ENCODE peak calls at places on chromosomes 7 and 10, in six cellular contexts. N, V, R, W, O and Q are unnamed samples.

GRCh38 chr10:125064681-125065492 is 95.5 kb downstream of the CTBP2 start:
- DNase-seq in R (peak), V (no peak), W (no peak), O (peak), N (no peak), Q (peak)

GRCh38 chr7:158574308-158575036 is 13.2 kb downstream of the PTPRN2 start:
- DNase-seq in R (no peak), N (no peak), V (no peak), W (no peak), O (no peak), Q (no peak)

GRCh38 chr10:65123120-65123519 is 1601.9 kb downstream of the REEP3 start:
- DNase-seq in W (no peak), R (no peak), N (no peak), V (no peak), O (no peak), Q (no peak)

GRCh38 chr7:27155816-27156507 is 513 bp downstream of the HOXA7 start:
- DNase-seq in W (peak), R (peak), O (no peak), N (peak), V (peak), Q (no peak)

GRCh38 chr7:80183900-80184685 is 49.5 kb downstream of the GNAI1 start:
- DNase-seq in R (no peak), V (no peak), N (no peak), W (no peak), O (no peak), Q (no peak)

GRCh38 chr7:88219781-88220747 is at the start of gene SRI:
- DNase-seq in N (peak), R (peak), V (peak), W (peak), O (peak), Q (peak)

GRCh38 chr10:93334901-93335312 is 147.2 kb downstream of the MYOF start:
- DNase-seq in R (peak), N (no peak), V (no peak), O (no peak), W (no peak), Q (no peak)

GRCh38 chr7:27885652-27886051 is 145.7 kb downstream of the TAX1BP1 start:
- DNase-seq in V (no peak), R (no peak), O (no peak), W (no peak), N (no peak), Q (no peak)

GRCh38 chr7:47516985-47517590 is 64.8 kb downstream of the TNS3 start:
- DNase-seq in N (no peak), R (no peak), O (no peak), V (no peak), W (no peak), Q (peak)

GRCh38 chr7:122166708-122167107 is 22.7 kb upstream of the AASS start:
- DNase-seq in O (peak), N (no peak), W (peak), V (peak), R (peak), Q (peak)

GRCh38 chr10:124717911-124718734 is 26.1 kb downstream of the FAM53B start:
- DNase-seq in W (no peak), R (peak), V (peak), O (no peak), N (peak), Q (no peak)

GRCh38 chr10:89342219-89342966 is 14.6 kb downstream of the IFIT3 start:
- DNase-seq in N (peak), V (peak), W (peak), R (peak), O (peak), Q (peak)

GRCh38 chr7:93430917-93431588 is 143.5 kb downstream of the CALCR start:
- DNase-seq in N (no peak), R (no peak), V (no peak), O (no peak), W (no peak), Q (no peak)

GRCh38 chr7:13049946-13050345 is 362.5 kb downstream of the ARL4A start:
- DNase-seq in N (no peak), O (no peak), R (no peak), W (no peak), V (no peak), Q (no peak)

GRCh38 chr10:102676916-102677315 is 32.6 kb downstream of the TRIM8 start:
- DNase-seq in W (no peak), V (no peak), R (no peak), N (no peak), O (no peak), Q (no peak)

GRCh38 chr7:91029688-91030087 is 234.5 kb upstream of the FZD1 start:
- DNase-seq in N (no peak), W (no peak), O (no peak), R (no peak), V (no peak), Q (no peak)

GRCh38 chr10:11793762-11794479 is 29.2 kb upstream of the PROSER2 start:
- DNase-seq in R (peak), W (no peak), O (peak), V (no peak), N (no peak), Q (peak)

GRCh38 chr7:19203686-19204085 is 58.5 kb upstream of the FERD3L start:
- DNase-seq in N (no peak), V (no peak), W (no peak), O (no peak), R (no peak), Q (no peak)

GRCh38 chr7:81851413-81851812 is 81.6 kb upstream of the HGF start:
- DNase-seq in R (no peak), V (no peak), W (no peak), N (no peak), O (no peak), Q (no peak)

GRCh38 chr7:79714081-79714480 is 260.6 kb upstream of the MAGI2 start:
- DNase-seq in O (no peak), R (no peak), N (no peak), V (no peak), W (no peak), Q (peak)

GRCh38 chr10:116973371-116973905 is 31.5 kb downstream of the SHTN1 start:
- DNase-seq in V (no peak), O (no peak), R (peak), N (no peak), W (no peak), Q (no peak)

GRCh38 chr10:75845538-75845937 is 414.1 kb downstream of the LRMDA start:
- DNase-seq in O (no peak), N (no peak), R (no peak), V (no peak), W (no peak), Q (no peak)

GRCh38 chr7:16359201-16359600 is 62.1 kb downstream of the CRPPA start:
- DNase-seq in R (no peak), V (no peak), W (no peak), O (no peak), N (no peak), Q (peak)

GRCh38 chr10:127059314-127059713 is 137.1 kb downstream of the INSYN2A start:
- DNase-seq in N (no peak), R (no peak), O (no peak), V (no peak), W (no peak), Q (no peak)

GRCh38 chr10:122343936-122344335 is 30.6 kb upstream of the PLEKHA1 start:
- DNase-seq in O (no peak), N (no peak), V (no peak), R (no peak), W (no peak), Q (no peak)

GRCh38 chr10:46552526-46553237 is 3.8 kb downstream of the GPRIN2 start:
- DNase-seq in O (no peak), N (peak), R (no peak), W (peak), V (no peak), Q (no peak)

GRCh38 chr7:20624666-20625385 is 9.4 kb downstream of the ABCB5 start:
- DNase-seq in N (no peak), R (no peak), V (no peak), O (no peak), W (no peak), Q (no peak)

GRCh38 chr10:12348341-12348869 is 942 bp upstream of the CAMK1D start:
- DNase-seq in N (peak), W (no peak), V (no peak), R (no peak), O (no peak), Q (no peak)

GRCh38 chr10:4663162-4663992 is 162.6 kb upstream of the AKR1E2 start:
- DNase-seq in R (peak), N (peak), W (peak), V (peak), O (peak), Q (peak)

GRCh38 chr10:5557040-5557721 is 32.4 kb downstream of the CALML3 start:
- DNase-seq in R (no peak), W (peak), V (no peak), N (peak), O (no peak), Q (no peak)

GRCh38 chr10:94430705-94431104 is 28.4 kb downstream of the TBC1D12 start:
- DNase-seq in N (no peak), R (no peak), O (peak), V (no peak), W (no peak), Q (peak)

GRCh38 chr10:84267503-84268126 is 22.8 kb downstream of the RGR start:
- DNase-seq in O (peak), R (peak), N (no peak), W (no peak), V (no peak), Q (peak)

GRCh38 chr10:81135851-81136250 is 598.1 kb downstream of the SH2D4B start:
- DNase-seq in R (no peak), O (no peak), W (no peak), V (no peak), N (no peak), Q (no peak)

GRCh38 chr10:93579089-93579488 is 12.6 kb downstream of the FFAR4 start:
- DNase-seq in V (no peak), R (peak), O (no peak), N (no peak), W (no peak), Q (no peak)

GRCh38 chr7:139361523-139361922 is 1.8 kb downstream of the LUC7L2 start:
- DNase-seq in N (no peak), W (no peak), R (no peak), V (no peak), O (no peak), Q (no peak)

GRCh38 chr7:139360948-139361307 is 1.2 kb downstream of the LUC7L2 start:
- DNase-seq in V (no peak), W (no peak), N (no peak), O (no peak), R (no peak), Q (no peak)

GRCh38 chr7:139360210-139360947 is 685 bp downstream of the LUC7L2 start:
- DNase-seq in O (peak), V (peak), W (peak), R (peak), N (peak), Q (peak)

GRCh38 chr7:139362981-139363380 is 3.3 kb downstream of the LUC7L2 start:
- DNase-seq in W (no peak), O (no peak), V (no peak), N (no peak), R (peak), Q (no peak)

GRCh38 chr7:139362302-139362701 is 2.6 kb downstream of the LUC7L2 start:
- DNase-seq in W (no peak), V (no peak), N (no peak), R (peak), O (peak), Q (no peak)
- H3K4me3 ChIP-seq in W (no peak), V (no peak), N (no peak), R (peak), O (peak), Q (no peak)

GRCh38 chr10:77941790-77942189 is 15.2 kb upstream of the DLG5 start:
- DNase-seq in O (no peak), N (no peak), W (no peak), V (no peak), R (no peak), Q (no peak)
- H3K4me3 ChIP-seq in O (no peak), N (no peak), W (no peak), V (no peak), R (no peak), Q (no peak)

GRCh38 chr7:129101746-129102145 is 42.8 kb upstream of the TSPAN33 start:
- DNase-seq in W (no peak), V (no peak), R (no peak), O (no peak), N (no peak), Q (no peak)
- H3K4me3 ChIP-seq in W (no peak), V (no peak), R (no peak), O (no peak), N (no peak), Q (no peak)

DNA sequence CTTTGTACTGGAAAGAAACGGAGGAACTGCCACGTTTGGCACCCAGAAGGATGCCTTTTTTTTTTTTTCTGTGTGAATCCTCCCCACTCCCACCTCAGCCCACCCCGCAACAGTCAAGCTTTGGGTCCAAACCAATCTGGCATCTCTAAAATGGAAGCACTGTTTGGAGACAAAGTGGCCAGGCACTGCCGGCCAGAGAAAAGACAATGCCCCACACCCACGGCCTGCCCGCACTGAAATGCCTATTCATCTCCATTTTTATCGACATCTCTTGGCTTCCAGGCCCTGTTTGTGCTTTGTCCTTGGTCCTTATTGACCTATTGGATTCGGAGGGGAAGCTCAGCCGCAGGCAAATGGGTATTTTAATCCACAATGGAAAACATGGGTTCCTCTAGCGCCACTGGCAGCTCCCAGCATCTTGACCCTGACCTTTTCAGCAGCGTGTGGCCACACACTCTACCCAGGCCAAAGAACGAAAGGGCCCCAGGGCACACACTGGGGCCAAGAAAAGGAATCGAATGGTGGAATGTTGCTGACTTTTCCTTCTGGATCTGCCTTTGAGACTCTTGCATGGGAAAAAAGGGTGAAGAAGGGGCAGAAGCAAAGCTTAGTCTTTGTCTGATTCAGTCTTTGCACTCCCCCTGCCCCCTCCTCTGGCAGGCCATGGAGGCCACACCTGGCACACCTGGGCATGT is 162.6 kb upstream of the CDCA7L start:
- DNase-seq in N (no peak), V (no peak), O (no peak), R (no peak), W (no peak), Q (no peak)
- H3K4me3 ChIP-seq in N (no peak), V (no peak), O (no peak), R (no peak), W (no peak), Q (no peak)

GRCh38 chr7:55127622-55128081 is 108.8 kb downstream of the EGFR start:
- DNase-seq in O (peak), W (no peak), R (no peak), V (no peak), N (no peak), Q (peak)

GRCh38 chr7:55128693-55129394 is 110.0 kb downstream of the EGFR start:
- DNase-seq in O (peak), W (peak), V (no peak), R (no peak), N (peak), Q (peak)

GRCh38 chr7:55130079-55130476 is 111.3 kb downstream of the EGFR start:
- DNase-seq in V (no peak), W (no peak), N (peak), O (peak), R (peak), Q (peak)

GRCh38 chr7:55130554-55131198 is 111.9 kb downstream of the EGFR start:
- DNase-seq in N (peak), O (peak), V (no peak), W (peak), R (peak), Q (peak)

DNA sequence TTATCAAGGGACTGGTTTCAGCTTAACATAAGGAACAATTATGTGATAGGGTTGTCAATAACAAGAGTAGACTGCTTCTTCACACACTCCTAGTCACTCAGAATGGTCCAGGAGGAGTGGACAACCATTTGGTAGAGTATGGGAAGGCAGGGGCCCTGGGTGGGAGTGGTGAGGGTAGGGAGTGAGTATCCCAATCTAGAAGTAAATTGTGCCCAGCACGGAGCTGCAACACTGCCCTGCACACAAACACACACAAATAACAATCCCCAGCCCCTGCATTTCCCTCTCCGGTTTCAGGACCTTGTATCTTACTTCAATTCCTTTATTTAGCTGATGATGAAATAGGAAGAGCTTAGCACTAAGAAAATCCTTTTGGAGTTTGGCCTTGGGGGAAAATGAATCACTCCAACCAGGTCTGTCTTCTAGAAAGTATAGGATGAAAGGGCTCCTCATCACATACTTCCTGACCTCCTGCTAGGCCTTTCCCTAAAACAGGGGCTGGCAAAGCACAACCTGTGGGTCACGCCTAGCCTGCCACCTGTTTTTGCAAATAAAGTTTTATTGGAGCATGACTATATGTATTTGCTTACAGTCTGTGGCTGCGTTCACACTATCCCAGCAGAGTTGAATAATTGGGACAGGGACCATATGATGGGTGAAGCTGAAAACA is 110.7 kb downstream of the EGFR start:
- DNase-seq in W (no peak), V (no peak), R (peak), O (peak), N (peak), Q (peak)
- H3K4me3 ChIP-seq in W (no peak), V (no peak), R (no peak), O (no peak), N (no peak), Q (no peak)

GRCh38 chr10:79149662-79150443 is 81.1 kb downstream of the ZMIZ1 start:
- DNase-seq in R (peak), N (peak), W (peak), V (peak), O (peak), Q (peak)
- H3K4me3 ChIP-seq in R (peak), N (no peak), W (no peak), V (no peak), O (no peak), Q (no peak)

GRCh38 chr7:127904706-127905056 is 126.6 kb downstream of the LRRC4 start:
- DNase-seq in V (no peak), R (peak), N (no peak), O (no peak), W (no peak), Q (no peak)
- H3K4me3 ChIP-seq in V (no peak), R (no peak), N (no peak), O (no peak), W (no peak), Q (no peak)